ENCODE peak calls at places on chromosomes 3 and 15, in ten cellular contexts. O is fibroblast of the aortic adventitia, W is Caco-2, J is Peyer's patch, I is AG04450, H is mesothelial cell of epicardium, C is OCI-LY7, G is HFFc6, F is WERI-Rb-1, E is fibroblast of lung. U is an unnamed sample.

GRCh38 chr3:171977426-171977825 is 62.0 kb upstream of the FNDC3B start:
- DNase-seq in O (no peak), W (no peak), J (no peak), I (no peak), H (no peak), C (no peak), G (no peak), F (no peak), E (no peak), U (no peak)

GRCh38 chr3:33682770-33683169 is 35.3 kb downstream of the CLASP2 start:
- DNase-seq in O (no peak), W (no peak), J (no peak), I (no peak), H (no peak), C (no peak), G (no peak), F (no peak), E (no peak), U (no peak)

GRCh38 chr3:95615592-95616310 is 1198.6 kb upstream of the EPHA6 start:
- DNase-seq in O (no peak), W (no peak), J (no peak), I (no peak), H (no peak), C (no peak), G (no peak), F (no peak), E (no peak), U (no peak)

GRCh38 chr3:156307704-156308103 is 187.3 kb downstream of the KCNAB1 start:
- DNase-seq in O (peak), W (no peak), J (no peak), I (peak), H (no peak), C (no peak), G (peak), F (no peak), E (peak), U (peak)

GRCh38 chr15:95930659-95931375 is 399.7 kb upstream of the NR2F2 start:
- DNase-seq in O (no peak), W (no peak), J (no peak), I (no peak), H (no peak), C (no peak), G (no peak), F (peak), E (no peak), U (no peak)

GRCh38 chr3:183391460-183391859 is 37.0 kb downstream of the MCF2L2 start:
- DNase-seq in O (no peak), W (no peak), J (no peak), I (no peak), H (no peak), C (no peak), G (no peak), F (no peak), E (no peak), U (no peak)

GRCh38 chr3:119034256-119035013 is at the start of gene IGSF11:
- DNase-seq in O (peak), W (peak), J (peak), I (no peak), H (peak), C (peak), G (no peak), F (peak), E (peak), U (peak)

GRCh38 chr3:158936530-158937113 is 134.8 kb downstream of the MFSD1 start:
- DNase-seq in O (no peak), W (no peak), J (no peak), I (no peak), H (no peak), C (no peak), G (no peak), F (peak), E (no peak), U (no peak)

GRCh38 chr3:183254816-183255730 is 2.0 kb downstream of the B3GNT5 start:
- DNase-seq in O (no peak), W (no peak), J (peak), I (no peak), H (no peak), C (no peak), G (no peak), F (peak), E (peak), U (no peak)

GRCh38 chr3:186880392-186880791 is 37.9 kb downstream of the ADIPOQ start:
- DNase-seq in O (no peak), W (no peak), J (no peak), I (no peak), H (no peak), C (no peak), G (no peak), F (no peak), E (no peak), U (no peak)

GRCh38 chr3:107598926-107599754 is 76.4 kb downstream of the BBX start:
- DNase-seq in O (peak), W (peak), J (peak), I (no peak), H (no peak), C (peak), G (peak), F (peak), E (peak), U (no peak)

GRCh38 chr15:93052090-93052892 is 36.7 kb downstream of the RGMA start:
- DNase-seq in O (no peak), W (no peak), J (no peak), I (no peak), H (no peak), C (peak), G (no peak), F (peak), E (no peak), U (no peak)

GRCh38 chr3:132317229-132317948 is at the start of gene ACP3:
- DNase-seq in O (peak), W (peak), J (no peak), I (peak), H (no peak), C (peak), G (peak), F (no peak), E (peak), U (peak)

GRCh38 chr3:126156468-126156867 is 23.9 kb downstream of the ALDH1L1 start:
- DNase-seq in O (no peak), W (no peak), J (no peak), I (no peak), H (no peak), C (peak), G (no peak), F (no peak), E (no peak), U (no peak)

GRCh38 chr3:183161552-183162345 is 785 bp downstream of the LAMP3 start:
- DNase-seq in O (peak), W (peak), J (peak), I (no peak), H (no peak), C (peak), G (no peak), F (no peak), E (no peak), U (no peak)

GRCh38 chr3:47276558-47276957 is 6.0 kb downstream of the KIF9 start:
- DNase-seq in O (no peak), W (no peak), J (no peak), I (no peak), H (no peak), C (no peak), G (no peak), F (no peak), E (no peak), U (no peak)

GRCh38 chr15:99447497-99448371 is 118.0 kb upstream of the MEF2A start:
- DNase-seq in O (no peak), W (no peak), J (peak), I (no peak), H (no peak), C (peak), G (no peak), F (peak), E (no peak), U (no peak)

GRCh38 chr3:116199063-116199462 is 246.2 kb downstream of the LSAMP start:
- DNase-seq in O (no peak), W (no peak), J (no peak), I (no peak), H (no peak), C (no peak), G (no peak), F (no peak), E (no peak), U (no peak)

GRCh38 chr3:171900396-171900795 is 57.2 kb downstream of the TMEM212 start:
- DNase-seq in O (no peak), W (no peak), J (no peak), I (no peak), H (no peak), C (no peak), G (no peak), F (no peak), E (no peak), U (no peak)

GRCh38 chr3:171257251-171258179 is 202.7 kb downstream of the TNIK start:
- DNase-seq in O (no peak), W (no peak), J (no peak), I (no peak), H (no peak), C (no peak), G (peak), F (no peak), E (peak), U (no peak)

GRCh38 chr3:47989981-47990440 is 26.2 kb downstream of the MAP4 start:
- DNase-seq in O (peak), W (peak), J (peak), I (peak), H (peak), C (peak), G (peak), F (peak), E (peak), U (peak)

GRCh38 chr3:27138562-27138961 is 230.6 kb downstream of the NEK10 start:
- DNase-seq in O (no peak), W (no peak), J (no peak), I (no peak), H (no peak), C (no peak), G (no peak), F (no peak), E (no peak), U (no peak)

GRCh38 chr3:27145719-27146118 is 223.5 kb downstream of the NEK10 start:
- DNase-seq in O (no peak), W (no peak), J (no peak), I (no peak), H (no peak), C (no peak), G (no peak), F (no peak), E (no peak), U (no peak)

GRCh38 chr3:27138005-27138404 is 231.2 kb downstream of the NEK10 start:
- DNase-seq in O (no peak), W (no peak), J (no peak), I (no peak), H (no peak), C (no peak), G (no peak), F (no peak), E (no peak), U (no peak)

GRCh38 chr3:27146786-27147185 is 222.4 kb downstream of the NEK10 start:
- DNase-seq in O (no peak), W (no peak), J (no peak), I (no peak), H (no peak), C (no peak), G (no peak), F (no peak), E (no peak), U (no peak)

DNA sequence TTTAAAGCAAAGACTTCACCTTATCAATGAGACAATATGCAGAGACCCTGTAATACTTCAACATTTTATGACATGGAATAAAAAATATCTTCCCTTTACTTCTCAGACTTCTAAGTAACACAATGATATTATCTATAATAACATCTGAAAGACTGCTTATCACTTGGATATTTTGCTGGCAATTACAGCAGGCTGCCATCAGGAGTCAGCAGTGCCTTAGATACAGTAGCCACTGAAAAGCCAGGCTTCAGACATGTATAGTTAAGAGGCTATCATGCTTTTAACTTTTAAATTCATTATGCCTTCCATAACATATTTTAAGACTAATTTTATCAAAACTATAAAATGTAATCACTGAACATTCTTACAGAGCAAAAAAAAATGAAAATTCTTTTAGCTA is 227.5 kb downstream of the NEK10 start:
- DNase-seq in O (no peak), W (no peak), J (no peak), I (no peak), H (no peak), C (peak), G (no peak), F (no peak), E (no peak), U (no peak)
- TF ChIP-seq CTCF in O (no peak), W (no peak), J (no peak), I (no peak), H (no peak), C (peak), G (peak), F (peak), E (no peak), U (no peak)

GRCh38 chr3:167209011-167209410 is 171.1 kb downstream of the ZBBX start:
- DNase-seq in O (no peak), W (peak), J (no peak), I (no peak), H (no peak), C (no peak), G (no peak), F (no peak), E (no peak), U (no peak)
- TF ChIP-seq CTCF in O (no peak), W (no peak), J (no peak), I (no peak), H (no peak), C (no peak), G (no peak), F (peak), E (no peak), U (no peak)

GRCh38 chr15:35540031-35540430 is 5.9 kb downstream of the DPH6 start:
- DNase-seq in O (no peak), W (no peak), J (no peak), I (no peak), H (no peak), C (no peak), G (no peak), F (no peak), E (peak), U (no peak)

GRCh38 chr15:35545316-35545824 is 595 bp downstream of the DPH6 start:
- DNase-seq in O (peak), W (peak), J (peak), I (peak), H (no peak), C (peak), G (peak), F (peak), E (peak), U (peak)

GRCh38 chr15:35545825-35546580 is at the start of gene DPH6:
- DNase-seq in O (peak), W (peak), J (peak), I (peak), H (peak), C (peak), G (peak), F (peak), E (peak), U (peak)

GRCh38 chr15:35546581-35547381 is 816 bp upstream of the DPH6 start:
- DNase-seq in O (no peak), W (no peak), J (no peak), I (no peak), H (no peak), C (no peak), G (no peak), F (no peak), E (peak), U (peak)

GRCh38 chr15:35540885-35541284 is 5.1 kb downstream of the DPH6 start:
- DNase-seq in O (peak), W (no peak), J (no peak), I (peak), H (no peak), C (no peak), G (peak), F (no peak), E (peak), U (no peak)
- TF ChIP-seq CTCF in O (no peak), W (no peak), J (no peak), I (peak), H (no peak), C (no peak), G (no peak), F (no peak), E (no peak), U (no peak)

GRCh38 chr3:87997966-87998365 is 60.8 kb downstream of the CGGBP1 start:
- DNase-seq in O (no peak), W (no peak), J (no peak), I (no peak), H (no peak), C (no peak), G (no peak), F (no peak), E (no peak), U (no peak)

GRCh38 chr3:88002448-88002847 is 56.4 kb downstream of the CGGBP1 start:
- DNase-seq in O (peak), W (no peak), J (no peak), I (no peak), H (no peak), C (no peak), G (no peak), F (no peak), E (no peak), U (no peak)

GRCh38 chr3:88000853-88001252 is 58.0 kb downstream of the CGGBP1 start:
- DNase-seq in O (peak), W (no peak), J (peak), I (no peak), H (no peak), C (peak), G (no peak), F (no peak), E (peak), U (no peak)

GRCh38 chr3:88005066-88005465 is 53.7 kb downstream of the CGGBP1 start:
- DNase-seq in O (peak), W (no peak), J (no peak), I (no peak), H (no peak), C (peak), G (peak), F (no peak), E (peak), U (no peak)

GRCh38 chr3:88003115-88003755 is 55.6 kb downstream of the CGGBP1 start:
- DNase-seq in O (peak), W (peak), J (no peak), I (peak), H (no peak), C (peak), G (peak), F (no peak), E (peak), U (no peak)
- TF ChIP-seq CTCF in O (peak), W (peak), J (peak), I (peak), H (peak), C (peak), G (peak), F (peak), E (peak), U (peak)

GRCh38 chr3:19229086-19229485 is 80.8 kb downstream of the KCNH8 start:
- DNase-seq in O (no peak), W (no peak), J (no peak), I (no peak), H (no peak), C (peak), G (no peak), F (no peak), E (no peak), U (no peak)
- TF ChIP-seq CTCF in O (no peak), W (no peak), J (no peak), I (no peak), H (no peak), C (peak), G (no peak), F (no peak), E (no peak), U (no peak)

U was measured in adrenal gland.